ENCODE peak calls at places on chromosomes 11 and 22, in four cellular contexts. A, G, M and R are unnamed samples.

GRCh38 chr11:12174145-12175143 is 64.1 kb downstream of the MICAL2 start:
- DNase-seq in A (peak), G (no peak), M (no peak), R (peak)

GRCh38 chr11:2310786-2311455 is 9.1 kb downstream of the TSPAN32 start:
- DNase-seq in A (no peak), G (no peak), M (no peak), R (no peak)

GRCh38 chr22:37435970-37436603 is 8.8 kb upstream of the ELFN2 start:
- DNase-seq in A (no peak), G (no peak), M (no peak), R (no peak)

GRCh38 chr11:96426356-96427103 is 36.7 kb downstream of the JRKL start:
- DNase-seq in A (peak), G (no peak), M (peak), R (peak)

GRCh38 chr11:86497310-86497709 is 122.6 kb downstream of the CCDC81 start:
- DNase-seq in A (no peak), G (no peak), M (no peak), R (peak)

GRCh38 chr11:2577071-2578005 is 122.5 kb downstream of the KCNQ1OT1 start:
- DNase-seq in A (no peak), G (peak), M (no peak), R (no peak)

GRCh38 chr11:66704659-66705360 is 24.2 kb downstream of the SPTBN2 start:
- DNase-seq in A (no peak), G (no peak), M (no peak), R (no peak)

GRCh38 chr11:31798057-31799035 is 12.8 kb downstream of the PAX6 start:
- DNase-seq in A (no peak), G (no peak), M (no peak), R (no peak)

GRCh38 chr22:28903719-28904118 is 20.3 kb downstream of the ZNRF3 start:
- DNase-seq in A (no peak), G (no peak), M (no peak), R (no peak)

GRCh38 chr11:2781413-2782274 is 81.8 kb upstream of the KCNQ1OT1 start:
- DNase-seq in A (peak), G (peak), M (no peak), R (peak)

GRCh38 chr11:93718057-93718563 is 23.2 kb downstream of the TAF1D start:
- DNase-seq in A (no peak), G (no peak), M (no peak), R (no peak)

GRCh38 chr11:34343153-34343552 is 14.7 kb downstream of the ABTB2 start:
- DNase-seq in A (peak), G (no peak), M (no peak), R (peak)

GRCh38 chr22:39388261-39389011 is 11.1 kb upstream of the TAB1 start:
- DNase-seq in A (peak), G (peak), M (peak), R (peak)

GRCh38 chr11:27363576-27364115 is 631 bp upstream of the CCDC34 start:
- DNase-seq in A (no peak), G (no peak), M (no peak), R (no peak)

GRCh38 chr22:30294830-30295229 is 5.5 kb upstream of the CASTOR1 start:
- DNase-seq in A (no peak), G (no peak), M (no peak), R (no peak)

GRCh38 chr22:39556970-39557811 is 13.4 kb upstream of the CACNA1I start:
- DNase-seq in A (peak), G (no peak), M (no peak), R (peak)

GRCh38 chr11:95650271-95650670 is 139.3 kb downstream of the FAM76B start:
- DNase-seq in A (no peak), G (no peak), M (no peak), R (no peak)

GRCh38 chr11:90202342-90202741 is 20.5 kb downstream of the CHORDC1 start:
- DNase-seq in A (no peak), G (no peak), M (no peak), R (no peak)

GRCh38 chr11:16713594-16713993 is 24.9 kb upstream of the C11orf58 start:
- DNase-seq in A (no peak), G (no peak), M (no peak), R (no peak)

GRCh38 chr22:50176850-50177536 is 6.5 kb downstream of the PANX2 start:
- DNase-seq in A (no peak), G (peak), M (no peak), R (no peak)
- H3K4me3 ChIP-seq in A (no peak), G (no peak), M (no peak), R (no peak)

GRCh38 chr11:78038697-78039313 is 15.7 kb upstream of the KCTD14 start:
- DNase-seq in A (no peak), G (no peak), M (no peak), R (no peak)

GRCh38 chr11:78041843-78042455 is 18.9 kb upstream of the KCTD14 start:
- DNase-seq in A (no peak), G (no peak), M (no peak), R (no peak)

GRCh38 chr11:78040691-78041379 is 17.8 kb upstream of the KCTD14 start:
- DNase-seq in A (no peak), G (no peak), M (no peak), R (no peak)

GRCh38 chr11:78039391-78039918 is 16.4 kb upstream of the KCTD14 start:
- DNase-seq in A (no peak), G (no peak), M (no peak), R (no peak)

DNA sequence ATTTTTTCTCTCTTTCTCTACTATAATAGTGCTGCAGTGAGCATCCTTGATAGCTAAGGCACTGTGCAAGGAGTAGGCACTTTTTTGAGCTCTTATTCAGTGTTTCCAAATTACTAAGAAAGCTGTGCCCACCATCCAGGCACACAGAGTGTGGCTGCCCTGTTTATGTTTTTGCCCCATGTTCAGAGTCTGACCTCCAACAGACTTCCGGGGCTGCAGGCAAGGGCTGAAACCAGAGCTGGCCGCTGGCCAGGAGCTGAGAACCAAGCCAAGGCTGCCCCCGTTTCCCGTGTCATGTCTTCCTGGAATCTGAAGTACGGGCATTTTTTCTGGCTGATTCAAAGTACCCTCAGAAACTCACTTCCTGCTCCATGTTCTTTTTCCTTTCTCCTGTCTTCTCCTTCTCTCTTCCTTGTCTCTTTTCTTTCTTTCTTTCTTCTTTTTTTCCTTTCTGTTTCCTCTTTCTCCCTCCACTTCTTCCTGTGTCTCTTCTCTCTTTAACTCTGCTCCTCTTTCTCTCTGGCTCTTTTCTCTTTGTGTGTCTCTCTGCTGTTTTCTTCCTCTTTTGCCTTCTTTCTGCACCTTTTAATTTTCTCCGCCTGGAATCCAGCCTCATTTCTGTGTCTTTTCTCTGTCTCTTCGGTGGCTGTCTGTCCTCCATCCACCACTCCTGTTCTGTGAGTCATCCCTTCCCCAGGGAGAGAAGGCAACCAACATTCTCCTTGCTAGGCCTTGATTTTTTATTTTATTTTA is 17.0 kb upstream of the KCTD14 start:
- DNase-seq in A (peak), G (peak), M (no peak), R (peak)
- H3K4me3 ChIP-seq in A (peak), G (no peak), M (no peak), R (no peak)

DNA sequence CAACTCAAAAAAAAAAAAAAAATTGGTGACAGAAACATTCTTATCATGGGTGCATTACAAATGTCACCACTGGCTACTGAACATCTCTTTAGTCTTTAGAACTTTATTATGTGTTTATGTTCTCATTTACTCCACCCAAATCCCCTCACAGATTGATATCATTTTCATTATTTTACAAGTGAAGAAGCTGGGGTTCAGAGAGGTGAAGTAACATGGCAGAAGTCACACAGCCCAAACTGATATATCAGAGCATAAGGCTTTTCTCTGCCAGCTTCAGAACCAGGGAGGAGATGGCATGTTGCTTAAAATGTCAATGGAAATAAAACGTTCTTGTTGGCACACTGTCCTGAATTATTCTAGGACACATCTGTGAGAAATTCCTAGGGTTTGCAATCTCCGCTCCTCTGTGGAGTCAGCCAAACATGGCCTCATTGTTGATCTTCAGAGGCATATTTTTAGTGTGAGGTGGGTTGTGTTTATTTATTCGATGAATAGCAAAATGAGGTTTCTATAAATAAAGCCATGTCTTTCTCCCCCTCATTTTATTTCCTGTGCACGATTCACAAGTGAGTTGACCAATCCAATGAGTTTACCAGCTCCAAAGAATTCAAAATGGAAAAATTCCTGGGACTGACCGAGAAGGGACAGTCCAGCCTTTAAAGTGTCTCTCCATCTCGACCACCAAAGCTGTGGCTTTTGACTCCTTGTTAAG is 72.9 kb upstream of the ANO1 start:
- DNase-seq in A (peak), G (no peak), M (no peak), R (peak)
- H3K4me3 ChIP-seq in A (no peak), G (no peak), M (no peak), R (no peak)

DNA sequence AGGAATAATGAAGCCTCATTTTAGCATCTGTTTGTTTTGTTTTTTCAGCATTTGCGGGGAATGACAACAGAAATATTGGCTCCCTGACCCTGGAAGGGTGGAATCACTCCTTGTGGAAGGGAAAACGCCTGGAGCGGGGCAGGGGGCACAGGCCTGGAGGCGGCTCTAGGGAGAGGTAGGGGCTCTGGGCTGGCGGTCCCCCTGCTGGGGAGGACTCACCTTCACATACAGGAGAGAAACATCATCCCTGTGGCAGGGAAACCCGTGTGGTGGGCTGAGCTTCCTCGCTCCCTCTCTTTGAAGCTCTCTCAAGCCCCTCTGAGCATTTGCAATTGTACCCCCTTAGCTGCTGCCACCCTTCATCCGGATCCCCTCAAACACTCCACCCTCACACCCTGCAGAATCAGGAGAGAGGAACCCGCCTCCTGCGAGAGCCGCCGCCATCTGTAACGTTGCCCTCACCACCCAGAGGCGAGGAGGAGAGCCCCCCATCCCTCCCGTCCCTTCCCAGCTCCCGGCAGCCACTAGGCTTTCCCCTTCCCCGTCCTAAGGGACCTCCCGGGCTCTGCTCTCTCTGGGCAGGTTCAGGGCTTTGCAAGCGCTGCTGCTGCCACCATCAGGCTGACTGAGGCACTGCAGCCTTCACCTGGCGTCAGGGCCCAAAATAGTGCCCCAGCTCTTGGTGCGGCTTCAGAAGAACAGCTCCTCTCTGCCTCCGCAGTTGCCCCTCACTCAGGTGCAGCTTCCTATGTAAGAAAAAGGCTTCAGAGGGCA is 10.4 kb downstream of the KIRREL3 start:
- DNase-seq in A (peak), G (peak), M (peak), R (peak)
- H3K4me3 ChIP-seq in A (peak), G (no peak), M (no peak), R (no peak)

GRCh38 chr11:129894281-129895125 is 875 bp downstream of the NFRKB start:
- DNase-seq in A (peak), G (no peak), M (no peak), R (peak)
- H3K4me3 ChIP-seq in A (peak), G (peak), M (peak), R (peak)

GRCh38 chr11:63762662-63763505 is 5.7 kb downstream of the ZFTA start:
- DNase-seq in A (peak), G (peak), M (no peak), R (no peak)
- H3K4me3 ChIP-seq in A (peak), G (peak), M (peak), R (peak)